ENCODE peak calls at places on chromosome 10, in seven cellular contexts. One of them, this sample, is unnamed.

GRCh38 chr10:70940834-70941568 is 52.6 kb upstream of the PCBD1 start:
- DNase-seq in SHP77: peak; percentile 5
- DNase-seq in esophagus squamous epithelium: no peak
- DNase-seq in naive thymus-derived CD4-positive, alpha-beta T cell: no peak
- DNase-seq in effector memory CD8-positive, alpha-beta T cell: no peak
- DNase-seq in activated T-helper 1 cell treated with anti-CD3 and anti-CD28 coated beads, Interleukin-2, amount 50 U/mL, for 16 hours: no peak
- DNase-seq in activated CD4-positive, alpha-beta T cell treated with anti-CD3 and anti-CD28 coated beads for 36 hours: no peak
- DNase-seq in this sample: no peak

GRCh38 chr10:122650331-122650730 is 49.3 kb downstream of the C10orf120 start:
- DNase-seq in SHP77: no peak
- DNase-seq in esophagus squamous epithelium: no peak
- DNase-seq in naive thymus-derived CD4-positive, alpha-beta T cell: no peak
- DNase-seq in effector memory CD8-positive, alpha-beta T cell: no peak
- DNase-seq in activated T-helper 1 cell treated with anti-CD3 and anti-CD28 coated beads, Interleukin-2, amount 50 U/mL, for 16 hours: no peak
- DNase-seq in activated CD4-positive, alpha-beta T cell treated with anti-CD3 and anti-CD28 coated beads for 36 hours: no peak
- DNase-seq in this sample: no peak

GRCh38 chr10:129491123-129491734 is 24.2 kb downstream of the MGMT start:
- DNase-seq in SHP77: no peak
- DNase-seq in esophagus squamous epithelium: no peak
- DNase-seq in naive thymus-derived CD4-positive, alpha-beta T cell: no peak
- DNase-seq in effector memory CD8-positive, alpha-beta T cell: no peak
- DNase-seq in activated T-helper 1 cell treated with anti-CD3 and anti-CD28 coated beads, Interleukin-2, amount 50 U/mL, for 16 hours: no peak
- DNase-seq in activated CD4-positive, alpha-beta T cell treated with anti-CD3 and anti-CD28 coated beads for 36 hours: no peak
- DNase-seq in this sample: no peak

GRCh38 chr10:72692897-72693598 is 1.1 kb downstream of the MCU start:
- DNase-seq in SHP77: no peak
- DNase-seq in esophagus squamous epithelium: no peak
- DNase-seq in naive thymus-derived CD4-positive, alpha-beta T cell: peak; percentile 7
- DNase-seq in effector memory CD8-positive, alpha-beta T cell: peak; percentile 6
- DNase-seq in activated T-helper 1 cell treated with anti-CD3 and anti-CD28 coated beads, Interleukin-2, amount 50 U/mL, for 16 hours: no peak
- DNase-seq in activated CD4-positive, alpha-beta T cell treated with anti-CD3 and anti-CD28 coated beads for 36 hours: no peak
- DNase-seq in this sample: no peak

GRCh38 chr10:16227674-16228073 is 209.1 kb upstream of the PTER start:
- DNase-seq in SHP77: no peak
- DNase-seq in esophagus squamous epithelium: no peak
- DNase-seq in naive thymus-derived CD4-positive, alpha-beta T cell: no peak
- DNase-seq in effector memory CD8-positive, alpha-beta T cell: no peak
- DNase-seq in activated T-helper 1 cell treated with anti-CD3 and anti-CD28 coated beads, Interleukin-2, amount 50 U/mL, for 16 hours: no peak
- DNase-seq in activated CD4-positive, alpha-beta T cell treated with anti-CD3 and anti-CD28 coated beads for 36 hours: no peak
- DNase-seq in this sample: no peak

GRCh38 chr10:43692051-43692825 is 43.6 kb upstream of the ZNF32 start:
- DNase-seq in SHP77: no peak
- DNase-seq in esophagus squamous epithelium: no peak
- DNase-seq in naive thymus-derived CD4-positive, alpha-beta T cell: no peak
- DNase-seq in effector memory CD8-positive, alpha-beta T cell: no peak
- DNase-seq in activated T-helper 1 cell treated with anti-CD3 and anti-CD28 coated beads, Interleukin-2, amount 50 U/mL, for 16 hours: no peak
- DNase-seq in activated CD4-positive, alpha-beta T cell treated with anti-CD3 and anti-CD28 coated beads for 36 hours: no peak
- DNase-seq in this sample: no peak

GRCh38 chr10:44383749-44384600 is 922 bp downstream of the CXCL12 start:
- DNase-seq in SHP77: no peak
- DNase-seq in esophagus squamous epithelium: no peak
- DNase-seq in naive thymus-derived CD4-positive, alpha-beta T cell: no peak
- DNase-seq in effector memory CD8-positive, alpha-beta T cell: no peak
- DNase-seq in activated T-helper 1 cell treated with anti-CD3 and anti-CD28 coated beads, Interleukin-2, amount 50 U/mL, for 16 hours: no peak
- DNase-seq in activated CD4-positive, alpha-beta T cell treated with anti-CD3 and anti-CD28 coated beads for 36 hours: peak; percentile 6
- DNase-seq in this sample: no peak

GRCh38 chr10:79123547-79123963 is 54.8 kb downstream of the ZMIZ1 start:
- DNase-seq in SHP77: no peak
- DNase-seq in esophagus squamous epithelium: no peak
- DNase-seq in naive thymus-derived CD4-positive, alpha-beta T cell: no peak
- DNase-seq in effector memory CD8-positive, alpha-beta T cell: no peak
- DNase-seq in activated T-helper 1 cell treated with anti-CD3 and anti-CD28 coated beads, Interleukin-2, amount 50 U/mL, for 16 hours: no peak
- DNase-seq in activated CD4-positive, alpha-beta T cell treated with anti-CD3 and anti-CD28 coated beads for 36 hours: no peak
- DNase-seq in this sample: no peak

GRCh38 chr10:126252884-126253612 is 135.2 kb downstream of the ADAM12 start:
- DNase-seq in SHP77: peak; percentile 14
- DNase-seq in esophagus squamous epithelium: no peak
- DNase-seq in naive thymus-derived CD4-positive, alpha-beta T cell: no peak
- DNase-seq in effector memory CD8-positive, alpha-beta T cell: no peak
- DNase-seq in activated T-helper 1 cell treated with anti-CD3 and anti-CD28 coated beads, Interleukin-2, amount 50 U/mL, for 16 hours: no peak
- DNase-seq in activated CD4-positive, alpha-beta T cell treated with anti-CD3 and anti-CD28 coated beads for 36 hours: no peak
- DNase-seq in this sample: no peak

GRCh38 chr10:126384269-126384873 is 3.9 kb downstream of the ADAM12 start:
- DNase-seq in SHP77: no peak
- DNase-seq in esophagus squamous epithelium: no peak
- DNase-seq in naive thymus-derived CD4-positive, alpha-beta T cell: no peak
- DNase-seq in effector memory CD8-positive, alpha-beta T cell: no peak
- DNase-seq in activated T-helper 1 cell treated with anti-CD3 and anti-CD28 coated beads, Interleukin-2, amount 50 U/mL, for 16 hours: no peak
- DNase-seq in activated CD4-positive, alpha-beta T cell treated with anti-CD3 and anti-CD28 coated beads for 36 hours: no peak
- DNase-seq in this sample: no peak

GRCh38 chr10:50538473-50539398 is 85.0 kb downstream of the SGMS1 start:
- DNase-seq in SHP77: no peak
- DNase-seq in esophagus squamous epithelium: no peak
- DNase-seq in naive thymus-derived CD4-positive, alpha-beta T cell: no peak
- DNase-seq in effector memory CD8-positive, alpha-beta T cell: no peak
- DNase-seq in activated T-helper 1 cell treated with anti-CD3 and anti-CD28 coated beads, Interleukin-2, amount 50 U/mL, for 16 hours: no peak
- DNase-seq in activated CD4-positive, alpha-beta T cell treated with anti-CD3 and anti-CD28 coated beads for 36 hours: peak; percentile 50
- DNase-seq in this sample: no peak

GRCh38 chr10:132939378-132939955 is 2.9 kb downstream of the CFAP46 start:
- DNase-seq in SHP77: no peak
- DNase-seq in esophagus squamous epithelium: no peak
- DNase-seq in naive thymus-derived CD4-positive, alpha-beta T cell: no peak
- DNase-seq in effector memory CD8-positive, alpha-beta T cell: no peak
- DNase-seq in activated T-helper 1 cell treated with anti-CD3 and anti-CD28 coated beads, Interleukin-2, amount 50 U/mL, for 16 hours: no peak
- DNase-seq in activated CD4-positive, alpha-beta T cell treated with anti-CD3 and anti-CD28 coated beads for 36 hours: no peak
- DNase-seq in this sample: no peak

GRCh38 chr10:51832652-51833383 is 133.4 kb upstream of the CSTF2T start:
- DNase-seq in SHP77: no peak
- DNase-seq in esophagus squamous epithelium: no peak
- DNase-seq in naive thymus-derived CD4-positive, alpha-beta T cell: no peak
- DNase-seq in effector memory CD8-positive, alpha-beta T cell: no peak
- DNase-seq in activated T-helper 1 cell treated with anti-CD3 and anti-CD28 coated beads, Interleukin-2, amount 50 U/mL, for 16 hours: peak; percentile 3
- DNase-seq in activated CD4-positive, alpha-beta T cell treated with anti-CD3 and anti-CD28 coated beads for 36 hours: peak; percentile 59
- DNase-seq in this sample: no peak